ENCODE peak calls at places on chromosomes 6 and 20, in eight cellular contexts. Z, E, N, A, T, G, F and O are unnamed samples.

GRCh38 chr6:167119680-167120556 is 3.0 kb upstream of the CCR6 start:
- DNase-seq in E (no peak), G (no peak), A (no peak), Z (no peak), N (no peak), T (no peak), F (no peak), O (no peak)

GRCh38 chr6:37021356-37022129 is 16.1 kb downstream of the FGD2 start:
- DNase-seq in G (no peak), F (peak), T (peak), E (peak), Z (peak), N (no peak), A (no peak), O (peak)

GRCh38 chr6:15153191-15153590 is 92.7 kb upstream of the JARID2 start:
- DNase-seq in E (no peak), G (no peak), A (no peak), N (no peak), Z (no peak), F (no peak), T (no peak), O (no peak)

GRCh38 chr20:38196592-38196991 is 31.5 kb upstream of the TGM2 start:
- DNase-seq in E (no peak), G (no peak), N (no peak), F (no peak), Z (no peak), A (no peak), T (no peak), O (no peak)

GRCh38 chr20:51759769-51760510 is 8.2 kb downstream of the ATP9A start:
- DNase-seq in N (no peak), F (no peak), Z (no peak), A (no peak), G (no peak), T (no peak), E (no peak), O (no peak)

GRCh38 chr6:22737331-22737730 is 168.0 kb downstream of the HDGFL1 start:
- DNase-seq in F (no peak), Z (no peak), G (peak), N (peak), T (peak), A (peak), E (no peak), O (peak)

GRCh38 chr6:95574811-95575210 is 2.5 kb upstream of the MANEA start:
- DNase-seq in F (no peak), E (no peak), Z (no peak), T (no peak), N (no peak), G (no peak), A (no peak), O (no peak)

GRCh38 chr6:158669145-158670035 is 19.5 kb downstream of the SYTL3 start:
- DNase-seq in T (no peak), G (no peak), A (no peak), E (peak), N (no peak), Z (no peak), F (no peak), O (peak)

GRCh38 chr20:37209193-37209592 is 29.8 kb upstream of the MROH8 start:
- DNase-seq in A (no peak), N (no peak), T (no peak), F (no peak), G (no peak), E (no peak), Z (no peak), O (no peak)

GRCh38 chr6:5997420-5998093 is 9.2 kb downstream of the NRN1 start:
- DNase-seq in F (no peak), A (no peak), Z (no peak), E (peak), G (no peak), N (no peak), T (peak), O (no peak)

GRCh38 chr6:143115698-143116097 is 55.0 kb downstream of the AIG1 start:
- DNase-seq in N (no peak), F (no peak), E (no peak), A (no peak), T (no peak), Z (no peak), G (no peak), O (no peak)

GRCh38 chr6:125952764-125953501 is 3.6 kb upstream of the HINT3 start:
- DNase-seq in E (no peak), Z (no peak), G (no peak), N (no peak), A (no peak), F (no peak), T (no peak), O (peak)

GRCh38 chr20:15930324-15931305 is 642.6 kb downstream of the KIF16B start:
- DNase-seq in Z (no peak), F (peak), N (no peak), T (peak), A (no peak), E (peak), G (peak), O (peak)

GRCh38 chr6:134288538-134289203 is 29.2 kb downstream of the SGK1 start:
- DNase-seq in E (no peak), Z (no peak), G (peak), N (no peak), A (no peak), F (peak), T (peak), O (peak)

GRCh38 chr20:3229158-3229557 is 9.8 kb downstream of the SLC4A11 start:
- DNase-seq in N (no peak), T (no peak), F (no peak), Z (no peak), A (no peak), G (no peak), E (no peak), O (no peak)

GRCh38 chr6:14066782-14067406 is 50.7 kb upstream of the CD83 start:
- DNase-seq in F (peak), E (peak), N (no peak), G (peak), Z (no peak), T (peak), A (no peak), O (peak)

GRCh38 chr6:129490551-129491245 is 219.3 kb downstream of the ARHGAP18 start:
- DNase-seq in Z (peak), F (peak), G (peak), T (peak), N (no peak), A (no peak), E (no peak), O (peak)

GRCh38 chr20:63126876-63127699 is 88.8 kb downstream of the YTHDF1 start:
- DNase-seq in T (no peak), G (no peak), F (no peak), A (no peak), E (no peak), Z (no peak), N (no peak), O (no peak)

GRCh38 chr6:160767019-160767646 is 65.1 kb downstream of the PLG start:
- DNase-seq in A (peak), Z (peak), F (peak), N (peak), E (peak), T (peak), G (no peak), O (peak)

GRCh38 chr6:2765896-2766766 is 938 bp downstream of the WRNIP1 start:
- DNase-seq in F (no peak), Z (no peak), T (peak), N (no peak), A (no peak), E (peak), G (no peak), O (peak)

GRCh38 chr20:4592316-4593148 is 129.2 kb upstream of the PRND start:
- DNase-seq in T (peak), E (peak), N (no peak), A (peak), Z (peak), F (no peak), G (no peak), O (peak)

GRCh38 chr20:58926802-58927489 is 54.1 kb upstream of the NELFCD start:
- DNase-seq in G (no peak), F (no peak), N (no peak), Z (no peak), T (no peak), A (no peak), E (no peak), O (no peak)

GRCh38 chr6:9851541-9852380 is 563.1 kb downstream of the TFAP2A start:
- DNase-seq in E (no peak), N (no peak), T (no peak), Z (no peak), G (no peak), A (no peak), F (no peak), O (peak)

GRCh38 chr6:37029249-37029959 is 23.9 kb downstream of the FGD2 start:
- DNase-seq in T (peak), Z (no peak), E (peak), G (peak), A (peak), N (no peak), F (peak), O (peak)

GRCh38 chr20:57141492-57141891 is 124.9 kb downstream of the BMP7 start:
- DNase-seq in Z (no peak), A (no peak), N (no peak), E (no peak), T (no peak), F (no peak), G (no peak), O (no peak)

GRCh38 chr6:23027281-23027680 is 457.9 kb downstream of the HDGFL1 start:
- DNase-seq in N (no peak), Z (no peak), F (no peak), E (peak), A (no peak), G (no peak), T (no peak), O (no peak)

GRCh38 chr6:31114540-31114876 is at the start of gene PSORS1C1:
- DNase-seq in Z (no peak), F (peak), G (peak), E (no peak), A (peak), T (peak), N (no peak), O (peak)

GRCh38 chr20:18507218-18508191 is at the start of gene SEC23B:
- DNase-seq in F (peak), N (peak), E (peak), A (peak), Z (peak), G (peak), T (peak), O (peak)

GRCh38 chr6:35718911-35719381 is 17.9 kb upstream of the ARMC12 start:
- DNase-seq in E (no peak), T (peak), Z (no peak), G (no peak), N (no peak), F (no peak), A (no peak), O (no peak)

GRCh38 chr20:2261105-2261504 is 34.7 kb upstream of the TGM3 start:
- DNase-seq in G (no peak), Z (no peak), E (no peak), F (no peak), N (no peak), A (no peak), T (no peak), O (no peak)

GRCh38 chr6:100346828-100347227 is 117.9 kb downstream of the SIM1 start:
- DNase-seq in F (no peak), N (no peak), E (no peak), Z (no peak), A (no peak), T (peak), G (no peak), O (peak)

GRCh38 chr6:129699661-129700060 is 10.3 kb downstream of the ARHGAP18 start:
- DNase-seq in G (no peak), A (no peak), T (no peak), N (no peak), F (no peak), Z (no peak), E (no peak), O (no peak)